ENCODE peak calls at places on chromosomes 5 and 9, in six cellular contexts. X is stimulated activated naive CD8-positive, alpha-beta T cell treated with anti-CD3 and anti-CD28 coated beads, Interleukin-15, Interleukin-2, amounts not matched to agents 100 U/mL and 50 U/mL, for 24 hours; Q is fibroblast of the conjunctiva; L is bronchial epithelial cell; D is activated CD8-positive, alpha-beta memory T cell treated with anti-CD3 and anti-CD28 coated beads, Interleukin-2, amount 10 ng/mL, durations not matched to agents 7 days and 5 days; G is stimulated activated CD4-positive, alpha-beta T cell treated with anti-CD3 and anti-CD28 coated beads, Interleukin-15, amount 100 ng/mL, for 1 hour. R is an unnamed sample.

GRCh38 chr9:114112778-114113585 is 13.9 kb upstream of the KIF12 start:
- DNase-seq in X (no peak), Q (peak; percentile 18), L (peak; percentile 34), D (no peak), G (no peak), R (peak; percentile 72)

GRCh38 chr5:87246046-87246445 is 21.6 kb upstream of the RASA1 start:
- DNase-seq in X (no peak), Q (no peak), L (no peak), D (no peak), G (no peak), R (no peak)

GRCh38 chr5:35333366-35333765 is 103.1 kb upstream of the PRLR start:
- DNase-seq in X (no peak), Q (no peak), L (no peak), D (no peak), G (no peak), R (no peak)

GRCh38 chr5:1855573-1855972 is 27.2 kb downstream of the IRX4 start:
- DNase-seq in X (no peak), Q (no peak), L (no peak), D (no peak), G (no peak), R (no peak)

GRCh38 chr5:59001716-59002115 is 418.8 kb downstream of the RAB3C start:
- DNase-seq in X (no peak), Q (no peak), L (no peak), D (no peak), G (no peak), R (no peak)

GRCh38 chr9:16640649-16641048 is 229.8 kb downstream of the BNC2 start:
- DNase-seq in X (no peak), Q (no peak), L (no peak), D (no peak), G (no peak), R (no peak)

GRCh38 chr5:140324834-140325195 is 21.6 kb downstream of the HBEGF start:
- DNase-seq in X (no peak), Q (no peak), L (peak; percentile 68), D (no peak), G (no peak), R (no peak)

GRCh38 chr5:160399402-160400353 is at the start of gene FAM200C:
- DNase-seq in X (peak; percentile 83), Q (peak; percentile 91), L (peak; percentile 86), D (peak; percentile 82), G (peak; percentile 47), R (peak; percentile 90)

GRCh38 chr5:131163315-131164119 is 1.5 kb downstream of the HINT1 start:
- DNase-seq in X (no peak), Q (no peak), L (peak; percentile 39), D (no peak), G (no peak), R (no peak)

GRCh38 chr5:35857004-35857345 is 284 bp downstream of the IL7R start:
- DNase-seq in X (no peak), Q (no peak), L (peak; percentile 53), D (no peak), G (no peak), R (no peak)

R was measured in spleen.